ENCODE peak calls at places on chromosomes 2 and 18, in nine cellular contexts. P is activated T-helper 1 cell treated with anti-CD3 and anti-CD28 coated beads, Interleukin-2, amount 50 U/mL, for 16 hours; T is fibroblast of gingiva; E is left ventricle myocardium inferior; R is activated effector memory CD4-positive, alpha-beta T cell treated with anti-CD3 and anti-CD28 coated beads, Interleukin-2, amount 50 U/mL, for 16 hours; O is left cardiac atrium; K is head of caudate nucleus; G is T-helper 2 cell; B is aorta. X is an unnamed sample.

GRCh38 chr2:18345848-18346247 is 214.6 kb downstream of the RDH14 start:
- DNase-seq in G (no peak), O (peak), R (no peak), B (no peak), T (peak), K (no peak), P (no peak), E (no peak), X (no peak)

GRCh38 chr2:221606369-221606768 is 34.3 kb upstream of the EPHA4 start:
- DNase-seq in R (no peak), T (no peak), B (no peak), G (no peak), K (peak), E (no peak), O (no peak), P (no peak), X (no peak)

GRCh38 chr2:118865106-118865505 is 17.7 kb upstream of the EN1 start:
- DNase-seq in B (no peak), E (no peak), G (no peak), P (no peak), K (peak), T (peak), R (no peak), O (no peak), X (peak)

GRCh38 chr2:164840930-164841718 is 499 bp downstream of the COBLL1 start:
- DNase-seq in B (peak), P (no peak), G (no peak), O (peak), R (no peak), T (peak), E (peak), K (peak), X (peak)

GRCh38 chr2:222057249-222058073 is 241.3 kb downstream of the PAX3 start:
- DNase-seq in B (no peak), O (no peak), P (no peak), T (no peak), G (no peak), R (no peak), E (no peak), K (no peak), X (no peak)

GRCh38 chr2:197517150-197517549 is 1.3 kb downstream of the MOB4 start:
- DNase-seq in O (no peak), T (no peak), E (no peak), K (no peak), B (no peak), G (no peak), R (no peak), P (no peak), X (no peak)

GRCh38 chr2:94987074-94988020 is 38.2 kb upstream of the MAL start:
- DNase-seq in E (no peak), K (no peak), T (no peak), R (no peak), O (no peak), G (no peak), P (no peak), B (peak), X (no peak)

GRCh38 chr18:23102498-23103260 is 32.6 kb upstream of the CABLES1 start:
- DNase-seq in E (no peak), T (no peak), R (no peak), P (no peak), K (no peak), O (no peak), G (no peak), B (no peak), X (no peak)

GRCh38 chr2:55865095-55865835 is 58.3 kb downstream of the EFEMP1 start:
- DNase-seq in B (no peak), R (no peak), P (no peak), K (no peak), E (no peak), O (no peak), G (no peak), T (peak), X (no peak)

GRCh38 chr18:26440644-26441043 is 107.7 kb downstream of the KCTD1 start:
- DNase-seq in R (no peak), T (no peak), G (no peak), P (no peak), E (no peak), B (no peak), O (no peak), K (no peak), X (no peak)

GRCh38 chr2:217723078-217723477 is 279.7 kb downstream of the TNS1 start:
- DNase-seq in T (no peak), O (no peak), B (no peak), E (no peak), G (no peak), P (no peak), K (no peak), R (no peak), X (no peak)

GRCh38 chr2:71618327-71619113 is 165.2 kb downstream of the DYSF start:
- DNase-seq in T (no peak), R (peak), G (no peak), K (no peak), B (peak), P (no peak), O (no peak), E (no peak), X (peak)

GRCh38 chr2:85935746-85936208 is 47.0 kb upstream of the ST3GAL5 start:
- DNase-seq in E (no peak), B (no peak), R (no peak), P (no peak), T (peak), K (no peak), G (no peak), O (no peak), X (peak)

GRCh38 chr2:160375037-160375436 is 118.6 kb downstream of the RBMS1 start:
- DNase-seq in K (no peak), B (no peak), T (peak), G (no peak), E (no peak), R (no peak), O (no peak), P (no peak), X (no peak)

GRCh38 chr2:233363744-233364235 is 9.5 kb downstream of the DGKD start:
- DNase-seq in O (no peak), P (no peak), T (no peak), G (no peak), B (no peak), R (no peak), E (no peak), K (no peak), X (no peak)

GRCh38 chr18:77098554-77099174 is 33.9 kb downstream of the MBP start:
- DNase-seq in T (no peak), B (no peak), K (no peak), O (no peak), R (no peak), G (no peak), P (no peak), E (no peak), X (peak)

GRCh38 chr18:59340817-59341216 is 18.2 kb downstream of the LMAN1 start:
- DNase-seq in K (no peak), P (no peak), R (no peak), T (no peak), O (no peak), G (no peak), E (no peak), B (no peak), X (no peak)

GRCh38 chr18:24227976-24228660 is 89.3 kb downstream of the CABYR start:
- DNase-seq in B (no peak), O (no peak), R (no peak), P (no peak), E (no peak), T (peak), G (no peak), K (no peak), X (no peak)

GRCh38 chr2:177545143-177545542 is 152.6 kb downstream of the AGPS start:
- DNase-seq in B (no peak), E (no peak), G (no peak), K (no peak), T (no peak), R (no peak), P (no peak), O (no peak), X (no peak)

GRCh38 chr2:100780203-100781008 is 39.5 kb upstream of the NPAS2 start:
- DNase-seq in E (no peak), T (no peak), B (no peak), O (no peak), R (no peak), G (no peak), P (no peak), K (peak), X (no peak)

GRCh38 chr18:76444436-76445105 is 50.5 kb downstream of the ZNF516 start:
- DNase-seq in B (no peak), P (no peak), E (no peak), G (no peak), K (peak), O (no peak), R (no peak), T (no peak), X (no peak)

GRCh38 chr2:68806511-68807109 is 64.6 kb downstream of the BMP10 start:
- DNase-seq in O (no peak), K (no peak), E (no peak), G (no peak), R (no peak), B (no peak), P (no peak), T (peak), X (no peak)

GRCh38 chr2:128270306-128271185 is 48.1 kb downstream of the HS6ST1 start:
- DNase-seq in B (peak), R (peak), G (no peak), O (no peak), K (no peak), T (no peak), E (no peak), P (no peak), X (peak)

GRCh38 chr2:236176417-236176816 is 8.2 kb upstream of the GBX2 start:
- DNase-seq in G (no peak), K (no peak), B (no peak), T (no peak), P (no peak), E (no peak), R (no peak), O (no peak), X (peak)

GRCh38 chr2:171432206-171432968 is 1.4 kb downstream of the METTL8 start:
- DNase-seq in P (no peak), T (no peak), K (no peak), R (no peak), E (no peak), G (no peak), O (no peak), B (no peak), X (no peak)